ENCODE peak calls at places on chromosomes 11 and 22, in seven cellular contexts. C, Z, O, P, R, X and A are unnamed samples.

GRCh38 chr11:72069787-72070251 is 10.5 kb downstream of the NUMA1 start:
- DNase-seq in C (peak), Z (no peak), O (no peak), P (peak), R (peak), X (no peak), A (peak)

GRCh38 chr22:30575011-30575671 is 676 bp upstream of the GAL3ST1 start:
- DNase-seq in C (no peak), Z (no peak), O (peak), P (no peak), R (peak), X (no peak), A (peak)

GRCh38 chr22:48957311-48957986 is 870.2 kb downstream of the BRD1 start:
- DNase-seq in C (no peak), Z (no peak), O (no peak), P (no peak), R (peak), X (no peak), A (no peak)

GRCh38 chr22:45335021-45335818 is 25.5 kb downstream of the FAM118A start:
- DNase-seq in C (no peak), Z (peak), O (no peak), P (no peak), R (no peak), X (peak), A (peak)

GRCh38 chr11:17693531-17693930 is 25.8 kb upstream of the MYOD1 start:
- DNase-seq in C (no peak), Z (no peak), O (no peak), P (no peak), R (no peak), X (no peak), A (no peak)

GRCh38 chr22:35742342-35743100 is 24.8 kb downstream of the APOL5 start:
- DNase-seq in C (peak), Z (peak), O (no peak), P (no peak), R (no peak), X (no peak), A (peak)

GRCh38 chr22:22787805-22788459 is 99.7 kb upstream of the IGLL5 start:
- DNase-seq in C (peak), Z (peak), O (peak), P (peak), R (no peak), X (no peak), A (peak)

GRCh38 chr11:106327134-106327533 is 249.7 kb downstream of the AASDHPPT start:
- DNase-seq in C (no peak), Z (no peak), O (no peak), P (no peak), R (no peak), X (no peak), A (no peak)

GRCh38 chr22:32165692-32166091 is 6.6 kb upstream of the C22orf42 start:
- DNase-seq in C (no peak), Z (no peak), O (no peak), P (no peak), R (no peak), X (no peak), A (no peak)

GRCh38 chr11:130873766-130874165 is 42.5 kb downstream of the SNX19 start:
- DNase-seq in C (no peak), Z (no peak), O (no peak), P (no peak), R (no peak), X (no peak), A (no peak)

GRCh38 chr22:19704355-19705015 is 9.8 kb upstream of the SEPTIN5 start:
- DNase-seq in C (no peak), Z (no peak), O (peak), P (no peak), R (peak), X (no peak), A (no peak)

GRCh38 chr22:25726241-25726640 is 15.7 kb upstream of the MYO18B start:
- DNase-seq in C (peak), Z (no peak), O (no peak), P (no peak), R (no peak), X (no peak), A (no peak)

GRCh38 chr11:21137813-21138212 is 468.4 kb downstream of the NELL1 start:
- DNase-seq in C (no peak), Z (no peak), O (no peak), P (no peak), R (no peak), X (no peak), A (no peak)

GRCh38 chr22:44669725-44670027 is 32.3 kb upstream of the PRR5 start:
- DNase-seq in C (peak), Z (peak), O (no peak), P (no peak), R (no peak), X (no peak), A (no peak)

GRCh38 chr11:7251836-7252682 is at the start of gene SYT9:
- DNase-seq in C (peak), Z (peak), O (peak), P (no peak), R (peak), X (no peak), A (peak)

GRCh38 chr11:10918698-10919097 is 60.8 kb upstream of the ZBED5 start:
- DNase-seq in C (no peak), Z (no peak), O (no peak), P (no peak), R (no peak), X (no peak), A (no peak)

GRCh38 chr22:44360686-44361381 is 48.1 kb upstream of the SHISAL1 start:
- DNase-seq in C (no peak), Z (no peak), O (no peak), P (no peak), R (peak), X (no peak), A (peak)

GRCh38 chr11:68889948-68890446 is 13.6 kb downstream of the MRPL21 start:
- DNase-seq in C (peak), Z (peak), O (no peak), P (no peak), R (peak), X (no peak), A (peak)

GRCh38 chr11:114276077-114276476 is 20.1 kb upstream of the NNMT start:
- DNase-seq in C (no peak), Z (no peak), O (no peak), P (no peak), R (peak), X (no peak), A (no peak)

GRCh38 chr11:76701701-76702100 is 31.2 kb upstream of the LRRC32 start:
- DNase-seq in C (peak), Z (no peak), O (no peak), P (no peak), R (no peak), X (no peak), A (peak)

GRCh38 chr11:116501728-116502127 is 271.1 kb downstream of the BUD13 start:
- DNase-seq in C (no peak), Z (no peak), O (no peak), P (no peak), R (no peak), X (no peak), A (no peak)

GRCh38 chr22:19398206-19398605 is 33.3 kb downstream of the HIRA start:
- DNase-seq in C (no peak), Z (no peak), O (no peak), P (no peak), R (no peak), X (peak), A (no peak)

GRCh38 chr11:20599424-20600346 is at the start of gene SLC6A5:
- DNase-seq in C (peak), Z (peak), O (no peak), P (no peak), R (no peak), X (no peak), A (peak)

GRCh38 chr11:61270354-61271070 is 24.6 kb downstream of the VWCE start:
- DNase-seq in C (no peak), Z (no peak), O (no peak), P (no peak), R (no peak), X (no peak), A (peak)

GRCh38 chr11:122440783-122441701 is 214.5 kb upstream of the UBASH3B start:
- DNase-seq in C (no peak), Z (no peak), O (no peak), P (no peak), R (peak), X (no peak), A (no peak)

GRCh38 chr11:130431806-130432205 is 3.4 kb upstream of the ADAMTS8 start:
- DNase-seq in C (no peak), Z (no peak), O (no peak), P (no peak), R (no peak), X (no peak), A (peak)

GRCh38 chr11:14422052-14422813 is 63.2 kb upstream of the RRAS2 start:
- DNase-seq in C (peak), Z (peak), O (peak), P (no peak), R (peak), X (peak), A (peak)

GRCh38 chr22:35601743-35602633 is 15.1 kb downstream of the MB start:
- DNase-seq in C (no peak), Z (no peak), O (no peak), P (peak), R (no peak), X (no peak), A (peak)

GRCh38 chr11:71372693-71373657 is 75.2 kb downstream of the DHCR7 start:
- DNase-seq in C (no peak), Z (no peak), O (no peak), P (no peak), R (no peak), X (no peak), A (peak)

GRCh38 chr11:113668255-113668654 is 37.9 kb downstream of the TMPRSS5 start:
- DNase-seq in C (peak), Z (no peak), O (no peak), P (no peak), R (no peak), X (no peak), A (peak)

GRCh38 chr11:133118563-133119303 is 413.6 kb downstream of the OPCML start:
- DNase-seq in C (no peak), Z (no peak), O (no peak), P (no peak), R (no peak), X (no peak), A (no peak)

GRCh38 chr11:28010001-28010400 is 98.0 kb downstream of the KIF18A start:
- DNase-seq in C (no peak), Z (no peak), O (no peak), P (no peak), R (no peak), X (peak), A (no peak)

GRCh38 chr11:69376155-69377028 is 82.4 kb downstream of the MYEOV start:
- DNase-seq in C (no peak), Z (no peak), O (no peak), P (no peak), R (peak), X (no peak), A (no peak)